ENCODE peak calls at places on chromosome 7, in nine cellular contexts. S is NCI-H774; L is NCI-H446 treated with DMSO at 0.1 percent for 48 hours; G is NCI-H1092; K is NCI-H460; O is hepatocyte; F is skeletal muscle cell; P is central memory CD4-positive, alpha-beta T cell; Y is activated CD4-positive, alpha-beta T cell treated with anti-CD3 and anti-CD28 coated beads for 1 hour. E is an unnamed sample.

GRCh38 chr7:1468203-1468602 is 8.9 kb upstream of the MICALL2 start:
- DNase-seq in S (no peak), L (no peak), G (no peak), K (no peak), O (no peak), F (no peak), P (no peak), Y (no peak), E (no peak)

GRCh38 chr7:95595825-95596182 is 512 bp downstream of the PDK4 start:
- DNase-seq in S (no peak), L (no peak), G (no peak), K (no peak), O (no peak), F (no peak), P (no peak), Y (no peak), E (no peak)

GRCh38 chr7:108045154-108045553 is 42.2 kb upstream of the LAMB1 start:
- DNase-seq in S (no peak), L (no peak), G (no peak), K (no peak), O (peak), F (peak), P (no peak), Y (no peak), E (no peak)

GRCh38 chr7:1362301-1362700 is 97.0 kb downstream of the MICALL2 start:
- DNase-seq in S (no peak), L (no peak), G (no peak), K (no peak), O (no peak), F (no peak), P (no peak), Y (no peak), E (no peak)

GRCh38 chr7:151658778-151659177 is 139.1 kb upstream of the RHEB start:
- DNase-seq in S (no peak), L (no peak), G (no peak), K (no peak), O (no peak), F (no peak), P (no peak), Y (no peak), E (no peak)

GRCh38 chr7:13032524-13032923 is 345.1 kb downstream of the ARL4A start:
- DNase-seq in S (no peak), L (peak), G (peak), K (no peak), O (no peak), F (no peak), P (no peak), Y (no peak), E (no peak)

GRCh38 chr7:54837761-54838539 is 78.9 kb upstream of the SEC61G start:
- DNase-seq in S (no peak), L (no peak), G (no peak), K (no peak), O (no peak), F (no peak), P (no peak), Y (no peak), E (no peak)

GRCh38 chr7:67450171-67450570 is 453.5 kb downstream of the TYW1 start:
- DNase-seq in S (no peak), L (no peak), G (no peak), K (no peak), O (no peak), F (no peak), P (no peak), Y (no peak), E (peak)

GRCh38 chr7:116357776-116358670 is 141.5 kb upstream of the CAV2 start:
- DNase-seq in S (no peak), L (no peak), G (no peak), K (no peak), O (no peak), F (no peak), P (no peak), Y (no peak), E (no peak)

GRCh38 chr7:144437370-144438191 is 34.1 kb upstream of the NOBOX start:
- DNase-seq in S (peak), L (no peak), G (peak), K (peak), O (peak), F (peak), P (peak), Y (no peak), E (no peak)

GRCh38 chr7:8212638-8213037 is 49.3 kb downstream of the ICA1 start:
- DNase-seq in S (no peak), L (peak), G (peak), K (no peak), O (no peak), F (no peak), P (no peak), Y (no peak), E (no peak)

GRCh38 chr7:36670585-36671431 is 53.5 kb downstream of the AOAH start:
- DNase-seq in S (peak), L (peak), G (peak), K (peak), O (peak), F (no peak), P (peak), Y (peak), E (no peak)

GRCh38 chr7:107659666-107660065 is 962 bp upstream of the SLC26A4 start:
- DNase-seq in S (no peak), L (no peak), G (no peak), K (peak), O (no peak), F (peak), P (peak), Y (no peak), E (no peak)

GRCh38 chr7:23654508-23654907 is 25.5 kb upstream of the FAM221A start:
- DNase-seq in S (no peak), L (no peak), G (no peak), K (peak), O (peak), F (no peak), P (no peak), Y (no peak), E (no peak)

GRCh38 chr7:30445770-30446169 is 32.8 kb downstream of the NOD1 start:
- DNase-seq in S (no peak), L (peak), G (peak), K (peak), O (peak), F (peak), P (peak), Y (peak), E (peak)

GRCh38 chr7:68828575-68828974 is 769.7 kb upstream of the AUTS2 start:
- DNase-seq in S (no peak), L (no peak), G (no peak), K (no peak), O (no peak), F (no peak), P (no peak), Y (no peak), E (no peak)

GRCh38 chr7:98836811-98837631 is 32.8 kb downstream of the TMEM130 start:
- DNase-seq in S (peak), L (no peak), G (peak), K (peak), O (peak), F (no peak), P (no peak), Y (no peak), E (no peak)

GRCh38 chr7:12322287-12322902 is 81.3 kb downstream of the VWDE start:
- DNase-seq in S (no peak), L (no peak), G (no peak), K (peak), O (peak), F (no peak), P (peak), Y (no peak), E (no peak)

GRCh38 chr7:47763063-47763974 is 181.4 kb upstream of the TNS3 start:
- DNase-seq in S (peak), L (no peak), G (peak), K (peak), O (peak), F (peak), P (no peak), Y (no peak), E (peak)

GRCh38 chr7:70883750-70884445 is 248.0 kb upstream of the GALNT17 start:
- DNase-seq in S (no peak), L (no peak), G (no peak), K (no peak), O (peak), F (no peak), P (no peak), Y (no peak), E (no peak)

GRCh38 chr7:43727494-43727893 is 1.8 kb downstream of the COA1 start:
- DNase-seq in S (no peak), L (no peak), G (no peak), K (no peak), O (no peak), F (no peak), P (no peak), Y (no peak), E (no peak)

GRCh38 chr7:128093606-128094005 is 62.4 kb upstream of the LRRC4 start:
- DNase-seq in S (no peak), L (no peak), G (no peak), K (no peak), O (no peak), F (no peak), P (no peak), Y (no peak), E (no peak)

GRCh38 chr7:148698397-148699023 is at the start of gene CUL1:
- DNase-seq in S (peak), L (peak), G (peak), K (peak), O (peak), F (no peak), P (peak), Y (peak), E (no peak)

GRCh38 chr7:42139751-42140150 is 97.3 kb downstream of the GLI3 start:
- DNase-seq in S (no peak), L (no peak), G (no peak), K (no peak), O (no peak), F (no peak), P (no peak), Y (no peak), E (no peak)

GRCh38 chr7:75875113-75876080 is 3.4 kb upstream of the RHBDD2 start:
- DNase-seq in S (no peak), L (no peak), G (no peak), K (no peak), O (no peak), F (no peak), P (no peak), Y (no peak), E (no peak)

GRCh38 chr7:6556196-6556595 is 4.9 kb upstream of the GRID2IP start:
- DNase-seq in S (no peak), L (no peak), G (no peak), K (no peak), O (peak), F (no peak), P (no peak), Y (no peak), E (no peak)

GRCh38 chr7:14765731-14766130 is 136.8 kb downstream of the DGKB start:
- DNase-seq in S (no peak), L (no peak), G (no peak), K (no peak), O (no peak), F (no peak), P (no peak), Y (no peak), E (no peak)

GRCh38 chr7:95840953-95841950 is 68.9 kb downstream of the DYNC1I1 start:
- DNase-seq in S (no peak), L (no peak), G (no peak), K (peak), O (no peak), F (no peak), P (no peak), Y (no peak), E (no peak)

GRCh38 chr7:80018941-80019808 is 115.5 kb upstream of the GNAI1 start:
- DNase-seq in S (no peak), L (peak), G (peak), K (peak), O (peak), F (no peak), P (no peak), Y (no peak), E (peak)